ENCODE peak calls at places on chromosomes 16 and 17, in ten cellular contexts. One of them, this sample, is unnamed.

GRCh38 chr17:60741031-60741430 is 63.4 kb downstream of the BCAS3 start:
- ATAC-seq in stimulated activated memory B cell treated with anti-CD40 and anti-IgM and Interleukin-4, amounts not matched to agents 10 μg/mL and 1 μg/mL and 100 μg/mL, for 72 hours: no peak
- ATAC-seq in upper lobe of right lung: no peak
- ATAC-seq in natural killer cell: no peak
- ATAC-seq in WTC11: no peak
- ATAC-seq in activated B cell treated with CpG ODN at 0.5 μM for 24 hours: no peak
- ATAC-seq in left lung: no peak
- ATAC-seq in SK-N-SH treated with all-trans-retinoic acid at 6 μM for 48 hours: no peak
- ATAC-seq in right cardiac atrium: no peak
- ATAC-seq in stimulated activated naive CD8-positive, alpha-beta T cell treated with anti-CD3 and anti-CD28 coated beads, Interleukin-15, amount 100 ng/mL, for 72 hours: no peak
- ATAC-seq in this sample: no peak

GRCh38 chr16:5015887-5016286 is 17.8 kb downstream of the NAGPA start:
- ATAC-seq in SK-N-SH treated with all-trans-retinoic acid at 6 μM for 48 hours: no peak
- ATAC-seq in left lung: no peak
- ATAC-seq in activated B cell treated with CpG ODN at 0.5 μM for 24 hours: no peak
- ATAC-seq in stimulated activated memory B cell treated with anti-CD40 and anti-IgM and Interleukin-4, amounts not matched to agents 10 μg/mL and 1 μg/mL and 100 μg/mL, for 72 hours: no peak
- ATAC-seq in WTC11: no peak
- ATAC-seq in natural killer cell: no peak
- ATAC-seq in right cardiac atrium: no peak
- ATAC-seq in stimulated activated naive CD8-positive, alpha-beta T cell treated with anti-CD3 and anti-CD28 coated beads, Interleukin-15, amount 100 ng/mL, for 72 hours: no peak
- ATAC-seq in upper lobe of right lung: no peak
- ATAC-seq in this sample: no peak

GRCh38 chr16:10265770-10266615 is 83.8 kb upstream of the GRIN2A start:
- ATAC-seq in activated B cell treated with CpG ODN at 0.5 μM for 24 hours: no peak
- ATAC-seq in stimulated activated memory B cell treated with anti-CD40 and anti-IgM and Interleukin-4, amounts not matched to agents 10 μg/mL and 1 μg/mL and 100 μg/mL, for 72 hours: no peak
- ATAC-seq in right cardiac atrium: no peak
- ATAC-seq in upper lobe of right lung: peak
- ATAC-seq in natural killer cell: no peak
- ATAC-seq in SK-N-SH treated with all-trans-retinoic acid at 6 μM for 48 hours: no peak
- ATAC-seq in stimulated activated naive CD8-positive, alpha-beta T cell treated with anti-CD3 and anti-CD28 coated beads, Interleukin-15, amount 100 ng/mL, for 72 hours: no peak
- ATAC-seq in WTC11: no peak
- ATAC-seq in left lung: peak
- ATAC-seq in this sample: no peak

GRCh38 chr16:87924937-87925670 is 11.2 kb downstream of the CA5A start:
- ATAC-seq in WTC11: no peak
- ATAC-seq in stimulated activated naive CD8-positive, alpha-beta T cell treated with anti-CD3 and anti-CD28 coated beads, Interleukin-15, amount 100 ng/mL, for 72 hours: no peak
- ATAC-seq in upper lobe of right lung: no peak
- ATAC-seq in right cardiac atrium: no peak
- ATAC-seq in SK-N-SH treated with all-trans-retinoic acid at 6 μM for 48 hours: no peak
- ATAC-seq in stimulated activated memory B cell treated with anti-CD40 and anti-IgM and Interleukin-4, amounts not matched to agents 10 μg/mL and 1 μg/mL and 100 μg/mL, for 72 hours: no peak
- ATAC-seq in natural killer cell: no peak
- ATAC-seq in left lung: no peak
- ATAC-seq in activated B cell treated with CpG ODN at 0.5 μM for 24 hours: no peak
- ATAC-seq in this sample: peak

GRCh38 chr17:68401288-68401687 is 56.0 kb downstream of the WIPI1 start:
- ATAC-seq in stimulated activated naive CD8-positive, alpha-beta T cell treated with anti-CD3 and anti-CD28 coated beads, Interleukin-15, amount 100 ng/mL, for 72 hours: no peak
- ATAC-seq in natural killer cell: no peak
- ATAC-seq in stimulated activated memory B cell treated with anti-CD40 and anti-IgM and Interleukin-4, amounts not matched to agents 10 μg/mL and 1 μg/mL and 100 μg/mL, for 72 hours: no peak
- ATAC-seq in WTC11: no peak
- ATAC-seq in activated B cell treated with CpG ODN at 0.5 μM for 24 hours: no peak
- ATAC-seq in upper lobe of right lung: no peak
- ATAC-seq in SK-N-SH treated with all-trans-retinoic acid at 6 μM for 48 hours: no peak
- ATAC-seq in right cardiac atrium: no peak
- ATAC-seq in left lung: no peak
- ATAC-seq in this sample: no peak

GRCh38 chr17:72122668-72123495 is 2.1 kb downstream of the SOX9 start:
- ATAC-seq in natural killer cell: no peak
- ATAC-seq in right cardiac atrium: no peak
- ATAC-seq in stimulated activated naive CD8-positive, alpha-beta T cell treated with anti-CD3 and anti-CD28 coated beads, Interleukin-15, amount 100 ng/mL, for 72 hours: no peak
- ATAC-seq in upper lobe of right lung: no peak
- ATAC-seq in WTC11: no peak
- ATAC-seq in activated B cell treated with CpG ODN at 0.5 μM for 24 hours: no peak
- ATAC-seq in left lung: no peak
- ATAC-seq in SK-N-SH treated with all-trans-retinoic acid at 6 μM for 48 hours: peak
- ATAC-seq in stimulated activated memory B cell treated with anti-CD40 and anti-IgM and Interleukin-4, amounts not matched to agents 10 μg/mL and 1 μg/mL and 100 μg/mL, for 72 hours: no peak
- ATAC-seq in this sample: no peak

GRCh38 chr16:23863511-23864422 is 28.0 kb downstream of the PRKCB start:
- ATAC-seq in upper lobe of right lung: peak
- ATAC-seq in natural killer cell: peak
- ATAC-seq in stimulated activated memory B cell treated with anti-CD40 and anti-IgM and Interleukin-4, amounts not matched to agents 10 μg/mL and 1 μg/mL and 100 μg/mL, for 72 hours: peak
- ATAC-seq in WTC11: no peak
- ATAC-seq in activated B cell treated with CpG ODN at 0.5 μM for 24 hours: peak
- ATAC-seq in right cardiac atrium: peak
- ATAC-seq in left lung: peak
- ATAC-seq in SK-N-SH treated with all-trans-retinoic acid at 6 μM for 48 hours: no peak
- ATAC-seq in stimulated activated naive CD8-positive, alpha-beta T cell treated with anti-CD3 and anti-CD28 coated beads, Interleukin-15, amount 100 ng/mL, for 72 hours: peak
- ATAC-seq in this sample: peak

GRCh38 chr17:57354669-57355068 is 98.3 kb downstream of the MSI2 start:
- ATAC-seq in left lung: no peak
- ATAC-seq in right cardiac atrium: no peak
- ATAC-seq in activated B cell treated with CpG ODN at 0.5 μM for 24 hours: no peak
- ATAC-seq in stimulated activated memory B cell treated with anti-CD40 and anti-IgM and Interleukin-4, amounts not matched to agents 10 μg/mL and 1 μg/mL and 100 μg/mL, for 72 hours: no peak
- ATAC-seq in WTC11: no peak
- ATAC-seq in natural killer cell: peak
- ATAC-seq in upper lobe of right lung: no peak
- ATAC-seq in stimulated activated naive CD8-positive, alpha-beta T cell treated with anti-CD3 and anti-CD28 coated beads, Interleukin-15, amount 100 ng/mL, for 72 hours: peak
- ATAC-seq in SK-N-SH treated with all-trans-retinoic acid at 6 μM for 48 hours: no peak
- ATAC-seq in this sample: no peak

GRCh38 chr16:85330694-85331188 is 218.5 kb upstream of the CIBAR2 start:
- ATAC-seq in stimulated activated naive CD8-positive, alpha-beta T cell treated with anti-CD3 and anti-CD28 coated beads, Interleukin-15, amount 100 ng/mL, for 72 hours: peak
- ATAC-seq in right cardiac atrium: peak
- ATAC-seq in activated B cell treated with CpG ODN at 0.5 μM for 24 hours: peak
- ATAC-seq in upper lobe of right lung: peak
- ATAC-seq in WTC11: peak
- ATAC-seq in SK-N-SH treated with all-trans-retinoic acid at 6 μM for 48 hours: peak
- ATAC-seq in stimulated activated memory B cell treated with anti-CD40 and anti-IgM and Interleukin-4, amounts not matched to agents 10 μg/mL and 1 μg/mL and 100 μg/mL, for 72 hours: no peak
- ATAC-seq in left lung: peak
- ATAC-seq in natural killer cell: peak
- ATAC-seq in this sample: peak

GRCh38 chr16:58225965-58226602 is 28.2 kb upstream of the CSNK2A2 start:
- ATAC-seq in natural killer cell: no peak
- ATAC-seq in stimulated activated naive CD8-positive, alpha-beta T cell treated with anti-CD3 and anti-CD28 coated beads, Interleukin-15, amount 100 ng/mL, for 72 hours: no peak
- ATAC-seq in stimulated activated memory B cell treated with anti-CD40 and anti-IgM and Interleukin-4, amounts not matched to agents 10 μg/mL and 1 μg/mL and 100 μg/mL, for 72 hours: no peak
- ATAC-seq in SK-N-SH treated with all-trans-retinoic acid at 6 μM for 48 hours: no peak
- ATAC-seq in upper lobe of right lung: no peak
- ATAC-seq in left lung: no peak
- ATAC-seq in WTC11: peak
- ATAC-seq in activated B cell treated with CpG ODN at 0.5 μM for 24 hours: no peak
- ATAC-seq in right cardiac atrium: no peak
- ATAC-seq in this sample: no peak

GRCh38 chr17:58575511-58575910 is 61.1 kb upstream of the MTMR4 start:
- ATAC-seq in right cardiac atrium: no peak
- ATAC-seq in WTC11: no peak
- ATAC-seq in SK-N-SH treated with all-trans-retinoic acid at 6 μM for 48 hours: peak
- ATAC-seq in left lung: no peak
- ATAC-seq in natural killer cell: no peak
- ATAC-seq in activated B cell treated with CpG ODN at 0.5 μM for 24 hours: no peak
- ATAC-seq in upper lobe of right lung: no peak
- ATAC-seq in stimulated activated memory B cell treated with anti-CD40 and anti-IgM and Interleukin-4, amounts not matched to agents 10 μg/mL and 1 μg/mL and 100 μg/mL, for 72 hours: no peak
- ATAC-seq in stimulated activated naive CD8-positive, alpha-beta T cell treated with anti-CD3 and anti-CD28 coated beads, Interleukin-15, amount 100 ng/mL, for 72 hours: no peak
- ATAC-seq in this sample: peak

GRCh38 chr16:48834576-48834975 is 224.6 kb upstream of the N4BP1 start:
- ATAC-seq in activated B cell treated with CpG ODN at 0.5 μM for 24 hours: no peak
- ATAC-seq in WTC11: no peak
- ATAC-seq in upper lobe of right lung: no peak
- ATAC-seq in left lung: no peak
- ATAC-seq in natural killer cell: no peak
- ATAC-seq in SK-N-SH treated with all-trans-retinoic acid at 6 μM for 48 hours: no peak
- ATAC-seq in stimulated activated naive CD8-positive, alpha-beta T cell treated with anti-CD3 and anti-CD28 coated beads, Interleukin-15, amount 100 ng/mL, for 72 hours: no peak
- ATAC-seq in stimulated activated memory B cell treated with anti-CD40 and anti-IgM and Interleukin-4, amounts not matched to agents 10 μg/mL and 1 μg/mL and 100 μg/mL, for 72 hours: no peak
- ATAC-seq in right cardiac atrium: no peak
- ATAC-seq in this sample: no peak

GRCh38 chr16:31297496-31297895 is 37.7 kb downstream of the ITGAM start:
- ATAC-seq in right cardiac atrium: no peak
- ATAC-seq in stimulated activated memory B cell treated with anti-CD40 and anti-IgM and Interleukin-4, amounts not matched to agents 10 μg/mL and 1 μg/mL and 100 μg/mL, for 72 hours: peak
- ATAC-seq in natural killer cell: no peak
- ATAC-seq in upper lobe of right lung: no peak
- ATAC-seq in left lung: no peak
- ATAC-seq in stimulated activated naive CD8-positive, alpha-beta T cell treated with anti-CD3 and anti-CD28 coated beads, Interleukin-15, amount 100 ng/mL, for 72 hours: no peak
- ATAC-seq in activated B cell treated with CpG ODN at 0.5 μM for 24 hours: no peak
- ATAC-seq in SK-N-SH treated with all-trans-retinoic acid at 6 μM for 48 hours: no peak
- ATAC-seq in WTC11: no peak
- ATAC-seq in this sample: no peak

GRCh38 chr17:14119546-14119945 is 50.2 kb downstream of the COX10 start:
- ATAC-seq in natural killer cell: peak
- ATAC-seq in stimulated activated memory B cell treated with anti-CD40 and anti-IgM and Interleukin-4, amounts not matched to agents 10 μg/mL and 1 μg/mL and 100 μg/mL, for 72 hours: no peak
- ATAC-seq in activated B cell treated with CpG ODN at 0.5 μM for 24 hours: no peak
- ATAC-seq in WTC11: no peak
- ATAC-seq in upper lobe of right lung: no peak
- ATAC-seq in left lung: no peak
- ATAC-seq in stimulated activated naive CD8-positive, alpha-beta T cell treated with anti-CD3 and anti-CD28 coated beads, Interleukin-15, amount 100 ng/mL, for 72 hours: peak
- ATAC-seq in right cardiac atrium: no peak
- ATAC-seq in SK-N-SH treated with all-trans-retinoic acid at 6 μM for 48 hours: no peak
- ATAC-seq in this sample: no peak

GRCh38 chr16:70694088-70694487 is 8.2 kb upstream of the MTSS2 start:
- ATAC-seq in WTC11: peak
- ATAC-seq in stimulated activated memory B cell treated with anti-CD40 and anti-IgM and Interleukin-4, amounts not matched to agents 10 μg/mL and 1 μg/mL and 100 μg/mL, for 72 hours: no peak
- ATAC-seq in left lung: no peak
- ATAC-seq in natural killer cell: no peak
- ATAC-seq in SK-N-SH treated with all-trans-retinoic acid at 6 μM for 48 hours: peak
- ATAC-seq in activated B cell treated with CpG ODN at 0.5 μM for 24 hours: no peak
- ATAC-seq in upper lobe of right lung: no peak
- ATAC-seq in stimulated activated naive CD8-positive, alpha-beta T cell treated with anti-CD3 and anti-CD28 coated beads, Interleukin-15, amount 100 ng/mL, for 72 hours: no peak
- ATAC-seq in right cardiac atrium: no peak
- ATAC-seq in this sample: peak

GRCh38 chr17:59838196-59838911 is 54.4 kb downstream of the TUBD1 start:
- ATAC-seq in WTC11: no peak
- ATAC-seq in left lung: no peak
- ATAC-seq in SK-N-SH treated with all-trans-retinoic acid at 6 μM for 48 hours: peak
- ATAC-seq in stimulated activated memory B cell treated with anti-CD40 and anti-IgM and Interleukin-4, amounts not matched to agents 10 μg/mL and 1 μg/mL and 100 μg/mL, for 72 hours: no peak
- ATAC-seq in activated B cell treated with CpG ODN at 0.5 μM for 24 hours: peak
- ATAC-seq in right cardiac atrium: peak
- ATAC-seq in upper lobe of right lung: no peak
- ATAC-seq in stimulated activated naive CD8-positive, alpha-beta T cell treated with anti-CD3 and anti-CD28 coated beads, Interleukin-15, amount 100 ng/mL, for 72 hours: no peak
- ATAC-seq in natural killer cell: no peak
- ATAC-seq in this sample: no peak

GRCh38 chr17:68347380-68347779 is 56.1 kb downstream of the ARSG start:
- ATAC-seq in activated B cell treated with CpG ODN at 0.5 μM for 24 hours: no peak
- ATAC-seq in WTC11: no peak
- ATAC-seq in upper lobe of right lung: no peak
- ATAC-seq in right cardiac atrium: no peak
- ATAC-seq in stimulated activated naive CD8-positive, alpha-beta T cell treated with anti-CD3 and anti-CD28 coated beads, Interleukin-15, amount 100 ng/mL, for 72 hours: no peak
- ATAC-seq in left lung: no peak
- ATAC-seq in natural killer cell: no peak
- ATAC-seq in stimulated activated memory B cell treated with anti-CD40 and anti-IgM and Interleukin-4, amounts not matched to agents 10 μg/mL and 1 μg/mL and 100 μg/mL, for 72 hours: no peak
- ATAC-seq in SK-N-SH treated with all-trans-retinoic acid at 6 μM for 48 hours: no peak
- ATAC-seq in this sample: no peak

GRCh38 chr17:76956846-76957540 is 88.8 kb downstream of the MGAT5B start:
- ATAC-seq in upper lobe of right lung: peak
- ATAC-seq in activated B cell treated with CpG ODN at 0.5 μM for 24 hours: no peak
- ATAC-seq in right cardiac atrium: no peak
- ATAC-seq in stimulated activated memory B cell treated with anti-CD40 and anti-IgM and Interleukin-4, amounts not matched to agents 10 μg/mL and 1 μg/mL and 100 μg/mL, for 72 hours: no peak
- ATAC-seq in natural killer cell: no peak
- ATAC-seq in SK-N-SH treated with all-trans-retinoic acid at 6 μM for 48 hours: no peak
- ATAC-seq in stimulated activated naive CD8-positive, alpha-beta T cell treated with anti-CD3 and anti-CD28 coated beads, Interleukin-15, amount 100 ng/mL, for 72 hours: no peak
- ATAC-seq in WTC11: no peak
- ATAC-seq in left lung: no peak
- ATAC-seq in this sample: no peak

GRCh38 chr16:27366687-27367462 is 35.1 kb upstream of the IL21R start:
- ATAC-seq in stimulated activated naive CD8-positive, alpha-beta T cell treated with anti-CD3 and anti-CD28 coated beads, Interleukin-15, amount 100 ng/mL, for 72 hours: peak
- ATAC-seq in right cardiac atrium: peak
- ATAC-seq in upper lobe of right lung: no peak
- ATAC-seq in stimulated activated memory B cell treated with anti-CD40 and anti-IgM and Interleukin-4, amounts not matched to agents 10 μg/mL and 1 μg/mL and 100 μg/mL, for 72 hours: peak
- ATAC-seq in left lung: no peak
- ATAC-seq in WTC11: no peak
- ATAC-seq in SK-N-SH treated with all-trans-retinoic acid at 6 μM for 48 hours: no peak
- ATAC-seq in activated B cell treated with CpG ODN at 0.5 μM for 24 hours: peak
- ATAC-seq in natural killer cell: peak
- ATAC-seq in this sample: peak

GRCh38 chr16:8905168-8905762 is 23.1 kb downstream of the LITAFD start:
- ATAC-seq in stimulated activated memory B cell treated with anti-CD40 and anti-IgM and Interleukin-4, amounts not matched to agents 10 μg/mL and 1 μg/mL and 100 μg/mL, for 72 hours: peak
- ATAC-seq in WTC11: peak
- ATAC-seq in upper lobe of right lung: peak
- ATAC-seq in SK-N-SH treated with all-trans-retinoic acid at 6 μM for 48 hours: peak
- ATAC-seq in left lung: peak
- ATAC-seq in natural killer cell: peak
- ATAC-seq in activated B cell treated with CpG ODN at 0.5 μM for 24 hours: peak
- ATAC-seq in right cardiac atrium: no peak
- ATAC-seq in stimulated activated naive CD8-positive, alpha-beta T cell treated with anti-CD3 and anti-CD28 coated beads, Interleukin-15, amount 100 ng/mL, for 72 hours: peak
- ATAC-seq in this sample: peak

GRCh38 chr17:73262676-73263642 is 1.3 kb upstream of the CPSF4L start:
- ATAC-seq in stimulated activated naive CD8-positive, alpha-beta T cell treated with anti-CD3 and anti-CD28 coated beads, Interleukin-15, amount 100 ng/mL, for 72 hours: no peak
- ATAC-seq in WTC11: peak
- ATAC-seq in upper lobe of right lung: no peak
- ATAC-seq in right cardiac atrium: no peak
- ATAC-seq in natural killer cell: no peak
- ATAC-seq in stimulated activated memory B cell treated with anti-CD40 and anti-IgM and Interleukin-4, amounts not matched to agents 10 μg/mL and 1 μg/mL and 100 μg/mL, for 72 hours: no peak
- ATAC-seq in activated B cell treated with CpG ODN at 0.5 μM for 24 hours: no peak
- ATAC-seq in SK-N-SH treated with all-trans-retinoic acid at 6 μM for 48 hours: no peak
- ATAC-seq in left lung: no peak
- ATAC-seq in this sample: peak